ENCODE peak calls at places on chromosomes 16 and 17, in five cellular contexts. B, A, J, F and O are unnamed samples.

GRCh38 chr17:63431939-63432804 is 13.9 kb downstream of the CYB561 start:
- DNase-seq in J (peak), A (peak), F (peak), B (no peak), O (peak)

GRCh38 chr16:12767897-12768296 is 35.8 kb downstream of the CPPED1 start:
- DNase-seq in J (no peak), B (no peak), F (peak), A (no peak), O (no peak)

GRCh38 chr17:63140255-63140654 is 174.2 kb downstream of the TANC2 start:
- DNase-seq in J (peak), B (peak), F (peak), A (no peak), O (peak)

GRCh38 chr16:82134884-82135283 is 35.1 kb downstream of the MPHOSPH6 start:
- DNase-seq in F (no peak), J (no peak), A (no peak), B (no peak), O (no peak)

GRCh38 chr16:16075463-16076399 is 126.3 kb downstream of the ABCC1 start:
- DNase-seq in A (no peak), B (no peak), F (no peak), J (no peak), O (peak)

GRCh38 chr17:8963665-8964258 is 1.7 kb downstream of the PIK3R5 start:
- DNase-seq in A (no peak), J (no peak), B (no peak), F (no peak), O (no peak)

GRCh38 chr16:7206469-7206868 is 126.2 kb upstream of the RBFOX1 start:
- DNase-seq in J (no peak), B (no peak), A (no peak), F (no peak), O (no peak)

GRCh38 chr16:47136101-47136820 is 7.5 kb downstream of the NETO2 start:
- DNase-seq in F (peak), B (peak), A (no peak), J (peak), O (peak)

GRCh38 chr16:8564934-8565345 is 25.4 kb downstream of the TMEM114 start:
- DNase-seq in F (no peak), J (no peak), B (no peak), A (no peak), O (no peak)

GRCh38 chr17:19304209-19304608 is 58.3 kb downstream of the B9D1 start:
- DNase-seq in J (peak), B (no peak), A (no peak), F (peak), O (peak)

GRCh38 chr16:67430504-67431076 is 331 bp upstream of the HSD11B2 start:
- DNase-seq in A (peak), B (peak), F (no peak), J (no peak), O (no peak)

GRCh38 chr16:10356870-10357842 is 28.7 kb upstream of the ATF7IP2 start:
- DNase-seq in A (no peak), F (no peak), J (no peak), B (no peak), O (no peak)

GRCh38 chr17:50560931-50561750 is 626 bp downstream of the CACNA1G start:
- DNase-seq in J (no peak), B (no peak), A (no peak), F (no peak), O (no peak)

GRCh38 chr16:79723583-79724168 is 123.1 kb upstream of the MAF start:
- DNase-seq in A (no peak), F (no peak), J (no peak), B (no peak), O (no peak)

GRCh38 chr17:13474073-13474800 is 127.5 kb downstream of the HS3ST3A1 start:
- DNase-seq in F (no peak), A (no peak), B (no peak), J (no peak), O (peak)

GRCh38 chr16:85975421-85976100 is 76.6 kb downstream of the IRF8 start:
- DNase-seq in B (no peak), J (no peak), F (no peak), A (peak), O (no peak)

GRCh38 chr16:81846105-81846504 is 67.0 kb downstream of the PLCG2 start:
- DNase-seq in B (no peak), A (no peak), J (no peak), F (no peak), O (no peak)

GRCh38 chr16:12289175-12290063 is 312.9 kb downstream of the SNX29 start:
- DNase-seq in J (no peak), A (no peak), B (no peak), F (peak), O (no peak)

GRCh38 chr16:86013867-86014266 is 114.9 kb downstream of the IRF8 start:
- DNase-seq in B (no peak), A (no peak), J (no peak), F (no peak), O (no peak)

GRCh38 chr17:81057079-81057730 is 22.3 kb downstream of the BAIAP2 start:
- DNase-seq in J (peak), A (peak), F (peak), B (peak), O (peak)

GRCh38 chr16:84116720-84117481 is at the start of gene MBTPS1:
- DNase-seq in J (peak), A (peak), F (peak), B (peak), O (peak)

GRCh38 chr17:67569873-67570272 is 147.9 kb upstream of the NOL11 start:
- DNase-seq in A (no peak), B (no peak), F (no peak), J (no peak), O (no peak)

GRCh38 chr17:74354561-74354960 is 7.1 kb downstream of the BTBD17 start:
- DNase-seq in A (no peak), J (no peak), B (no peak), F (no peak), O (no peak)

GRCh38 chr17:145671-146541 is 8.5 kb downstream of the SCGB1C2 start:
- DNase-seq in B (no peak), F (no peak), J (no peak), A (peak), O (no peak)

GRCh38 chr17:36807496-36808180 is 129.6 kb upstream of the LHX1 start:
- DNase-seq in F (no peak), B (no peak), A (no peak), J (no peak), O (no peak)

GRCh38 chr17:10606110-10606509 is 51.0 kb downstream of the MYH3 start:
- DNase-seq in J (no peak), A (no peak), F (no peak), B (no peak), O (no peak)

GRCh38 chr17:310111-311010 is 42.2 kb downstream of the RPH3AL start:
- DNase-seq in J (no peak), F (no peak), B (no peak), A (no peak), O (no peak)

GRCh38 chr16:69190046-69190588 is 3.2 kb downstream of the SNTB2 start:
- DNase-seq in A (no peak), F (no peak), B (no peak), J (no peak), O (no peak)

GRCh38 chr17:45371414-45372324 is 54.8 kb upstream of the MAP3K14 start:
- DNase-seq in F (peak), J (peak), A (peak), B (peak), O (peak)

GRCh38 chr17:29835438-29836351 is 94.3 kb downstream of the SSH2 start:
- DNase-seq in F (peak), B (no peak), A (no peak), J (peak), O (no peak)

DNA sequence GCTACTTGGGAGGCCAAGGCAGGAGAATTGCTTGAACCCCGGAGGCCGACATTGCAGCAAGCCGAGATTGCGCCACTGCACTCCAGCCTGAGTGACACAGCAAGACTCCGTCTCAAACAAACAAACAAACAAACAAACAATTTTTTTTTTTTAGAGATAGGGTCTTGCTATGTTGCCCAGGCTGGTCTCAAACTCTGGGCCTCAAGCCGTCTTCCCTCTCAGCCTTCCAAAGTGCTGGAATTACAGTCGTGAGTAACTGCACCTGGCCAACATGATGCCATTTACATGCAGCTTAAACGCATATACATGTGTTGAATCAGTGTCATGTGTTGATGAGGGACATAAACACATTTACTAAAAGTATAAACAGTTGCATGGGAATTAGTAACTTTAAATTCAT is 2.0 kb upstream of the SLFN5 start:
- DNase-seq in B (no peak), F (no peak), J (no peak), A (no peak), O (no peak)
- H3K4me3 ChIP-seq in B (no peak), F (no peak), J (no peak), A (no peak), O (no peak)

GRCh38 chr17:27533874-27534815 is 77.9 kb downstream of the KSR1 start:
- DNase-seq in F (peak), B (no peak), A (peak), J (peak), O (peak)
- H3K4me3 ChIP-seq in F (no peak), B (no peak), A (no peak), J (no peak), O (no peak)

GRCh38 chr17:76138234-76138895 is 2.7 kb downstream of the FOXJ1 start:
- DNase-seq in B (no peak), J (no peak), A (peak), F (no peak), O (no peak)
- H3K4me3 ChIP-seq in B (no peak), J (no peak), A (peak), F (no peak), O (no peak)

DNA sequence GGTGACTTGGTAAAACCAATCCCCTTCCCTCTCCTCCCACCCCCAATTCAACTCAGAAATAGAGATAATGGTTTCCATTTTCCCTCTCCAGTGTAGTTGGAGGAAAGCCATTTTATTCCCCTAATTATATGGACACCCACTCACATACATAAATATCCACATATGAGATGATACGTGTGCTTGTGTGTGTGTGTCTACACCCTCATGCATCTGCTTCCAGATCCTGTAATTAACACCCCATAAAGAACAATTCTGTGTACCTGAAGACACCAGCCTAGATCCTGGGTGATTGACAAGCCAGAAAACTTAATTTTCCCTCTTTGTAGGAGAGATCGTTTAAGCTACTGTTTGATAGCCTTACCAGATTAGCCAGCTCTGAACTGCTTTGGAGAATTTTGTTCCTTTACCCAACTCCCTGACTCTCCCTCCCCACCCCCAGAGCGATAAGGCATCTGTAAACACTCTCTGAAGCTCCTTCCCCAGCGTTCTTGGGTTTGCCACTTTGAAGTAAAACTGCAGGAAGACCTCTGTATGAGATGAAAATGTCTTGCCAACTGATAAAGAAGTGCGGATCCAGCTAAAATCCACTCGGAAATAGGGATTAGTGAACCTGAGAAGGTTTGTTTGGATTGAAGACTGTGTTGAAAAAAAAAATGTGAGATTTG is 175.7 kb downstream of the RGS9 start:
- DNase-seq in J (no peak), F (no peak), B (no peak), A (peak), O (peak)
- H3K4me3 ChIP-seq in J (no peak), F (no peak), B (no peak), A (no peak), O (no peak)

GRCh38 chr16:21608647-21609328 is 9.4 kb downstream of the METTL9 start:
- DNase-seq in B (no peak), J (peak), F (no peak), A (no peak), O (peak)

GRCh38 chr16:21610766-21611165 is 11.4 kb downstream of the METTL9 start:
- DNase-seq in J (no peak), F (no peak), A (no peak), B (no peak), O (no peak)

GRCh38 chr16:21611546-21612384 is 12.4 kb downstream of the METTL9 start:
- DNase-seq in A (no peak), B (peak), F (no peak), J (peak), O (peak)

GRCh38 chr16:21611178-21611545 is 11.8 kb downstream of the METTL9 start:
- DNase-seq in B (no peak), F (peak), J (peak), A (no peak), O (peak)

DNA sequence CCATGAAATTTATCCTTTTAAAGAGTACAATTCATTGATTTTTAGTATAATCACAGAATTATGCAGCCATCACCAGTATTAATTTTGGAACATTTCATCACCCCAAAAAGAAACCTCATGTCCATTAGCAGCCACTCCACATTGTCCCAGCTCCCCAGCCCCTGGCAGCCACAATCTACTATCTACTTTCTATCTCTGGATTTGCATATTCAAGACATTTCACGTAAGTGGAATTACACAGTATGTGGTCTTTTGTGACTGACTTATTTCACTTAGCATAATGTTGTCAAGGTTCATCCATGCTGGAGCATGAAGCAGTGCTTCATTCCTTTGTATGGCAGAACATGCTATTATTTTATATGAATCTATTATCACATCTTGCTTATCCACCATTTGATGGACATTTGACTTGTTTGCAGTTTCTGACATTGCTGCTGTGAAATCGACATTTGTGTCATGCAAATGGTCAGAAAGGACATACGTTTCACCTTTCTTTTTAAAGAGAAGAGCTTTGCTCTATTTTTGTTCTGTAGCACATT is 10.7 kb downstream of the METTL9 start:
- DNase-seq in A (no peak), J (no peak), F (no peak), B (peak), O (no peak)
- H3K4me3 ChIP-seq in A (no peak), J (no peak), F (no peak), B (no peak), O (no peak)

GRCh38 chr16:89095401-89095974 is 1.8 kb downstream of the ACSF3 start:
- DNase-seq in J (no peak), F (no peak), A (no peak), B (no peak), O (no peak)
- H3K4me3 ChIP-seq in J (no peak), F (no peak), A (no peak), B (no peak), O (no peak)

GRCh38 chr16:30628628-30629342 is 18.6 kb upstream of the ZNF689 start:
- DNase-seq in F (peak), B (peak), A (peak), J (peak), O (peak)
- H3K4me3 ChIP-seq in F (peak), B (no peak), A (no peak), J (no peak), O (peak)

DNA sequence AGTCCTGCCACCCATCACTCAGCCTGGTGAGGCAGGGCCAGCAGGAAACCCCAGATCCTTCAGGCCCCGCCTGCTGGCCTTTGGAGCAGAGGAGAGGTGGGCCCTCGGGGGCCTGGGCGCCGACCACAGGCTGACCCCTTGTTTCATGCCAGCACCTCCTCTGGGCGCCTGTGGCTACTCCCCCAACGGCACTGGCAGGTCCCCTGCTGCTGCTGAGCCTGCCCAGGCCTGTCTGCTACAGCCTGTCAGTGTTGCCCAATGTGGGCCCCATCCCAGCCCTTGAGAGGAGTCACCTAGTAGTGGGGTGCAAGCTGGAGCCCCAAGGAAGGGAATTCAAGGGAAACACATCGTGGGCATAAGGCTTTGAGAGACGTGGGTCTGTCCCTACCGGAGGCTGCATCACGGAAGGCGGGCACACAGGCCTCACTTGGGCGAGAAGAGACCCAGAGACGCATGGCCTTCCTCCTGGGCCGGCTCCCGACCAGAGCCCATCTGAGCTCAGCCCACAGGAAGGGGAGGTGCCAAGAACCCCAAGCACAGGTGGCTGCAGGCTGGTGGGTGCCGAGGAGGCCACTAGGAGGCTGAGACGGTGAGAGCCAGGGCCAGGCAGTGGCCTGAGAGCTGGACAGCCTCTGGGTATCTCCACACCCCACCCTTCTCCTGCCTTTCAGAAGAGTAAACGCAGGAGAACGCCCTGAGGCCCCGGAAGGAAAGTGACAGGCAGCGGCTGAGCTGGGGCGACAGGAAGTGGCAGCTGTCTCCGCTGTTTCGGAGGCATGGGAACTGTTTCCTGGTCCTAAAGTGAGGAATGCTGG is 8.1 kb upstream of the FASN start:
- DNase-seq in A (peak), F (no peak), B (peak), J (peak), O (peak)
- H3K4me3 ChIP-seq in A (no peak), F (no peak), B (no peak), J (no peak), O (no peak)